ENCODE peak calls at places on chromosomes 6 and 20, in nine cellular contexts. D, E, N, R, B, M, C, J and Z are unnamed samples.

GRCh38 chr6:95119927-95120326 is 457.4 kb upstream of the MANEA start:
- DNase-seq in D (no peak), E (no peak), N (no peak), R (no peak), B (no peak), M (no peak), C (no peak), J (no peak), Z (no peak)

GRCh38 chr6:1595271-1596087 is 14.2 kb upstream of the FOXC1 start:
- DNase-seq in D (peak; percentile 56), E (no peak), N (peak; percentile 50), R (no peak), B (no peak), M (no peak), C (no peak), J (no peak), Z (no peak)

GRCh38 chr6:43971776-43972126 is 155.5 kb downstream of the MRPL14 start:
- DNase-seq in D (no peak), E (no peak), N (no peak), R (no peak), B (no peak), M (no peak), C (no peak), J (no peak), Z (no peak)

GRCh38 chr6:88045521-88046136 is 2.0 kb upstream of the SPACA1 start:
- DNase-seq in D (no peak), E (no peak), N (no peak), R (no peak), B (no peak), M (no peak), C (no peak), J (no peak), Z (no peak)

GRCh38 chr6:43778131-43778857 is 8.3 kb downstream of the VEGFA start:
- DNase-seq in D (no peak), E (no peak), N (no peak), R (no peak), B (no peak), M (no peak), C (no peak), J (no peak), Z (no peak)

GRCh38 chr20:11537032-11537431 is 380.7 kb upstream of the BTBD3 start:
- DNase-seq in D (no peak), E (no peak), N (no peak), R (no peak), B (no peak), M (no peak), C (no peak), J (no peak), Z (no peak)

GRCh38 chr6:127833336-127833735 is 67.5 kb downstream of the THEMIS start:
- DNase-seq in D (no peak), E (no peak), N (no peak), R (no peak), B (no peak), M (no peak), C (no peak), J (no peak), Z (no peak)

GRCh38 chr20:55354700-55355099 is 650.6 kb downstream of the CBLN4 start:
- DNase-seq in D (no peak), E (no peak), N (peak; percentile 1), R (no peak), B (no peak), M (no peak), C (no peak), J (no peak), Z (no peak)

GRCh38 chr20:21083825-21084325 is 22.3 kb downstream of the LINC00237 start:
- DNase-seq in D (no peak), E (no peak), N (no peak), R (no peak), B (no peak), M (no peak), C (no peak), J (no peak), Z (no peak)

GRCh38 chr6:44049989-44050871 is 77.0 kb downstream of the MRPL14 start:
- DNase-seq in D (no peak), E (no peak), N (no peak), R (no peak), B (no peak), M (no peak), C (no peak), J (no peak), Z (peak; percentile 17)

GRCh38 chr6:37483502-37483901 is 16.2 kb downstream of the CCDC167 start:
- DNase-seq in D (peak; percentile 35), E (no peak), N (no peak), R (no peak), B (no peak), M (no peak), C (no peak), J (no peak), Z (no peak)

GRCh38 chr6:7087066-7087465 is 20.7 kb upstream of the RREB1 start:
- DNase-seq in D (no peak), E (no peak), N (no peak), R (no peak), B (no peak), M (no peak), C (peak; percentile 33), J (no peak), Z (peak; percentile 25)

GRCh38 chr6:42099340-42100028 is 42.9 kb downstream of the C6orf132 start:
- DNase-seq in D (no peak), E (no peak), N (no peak), R (no peak), B (no peak), M (no peak), C (peak; percentile 78), J (peak; percentile 91), Z (peak; percentile 72)

GRCh38 chr20:10758446-10758845 is 84.6 kb upstream of the JAG1 start:
- DNase-seq in D (no peak), E (no peak), N (no peak), R (peak; percentile 17), B (no peak), M (no peak), C (peak; percentile 21), J (no peak), Z (peak; percentile 28)

GRCh38 chr20:46735436-46735835 is 26.0 kb downstream of the SLC2A10 start:
- DNase-seq in D (no peak), E (no peak), N (no peak), R (no peak), B (no peak), M (no peak), C (no peak), J (no peak), Z (no peak)

GRCh38 chr6:43948527-43949450 is 178.5 kb downstream of the MRPL14 start:
- DNase-seq in D (no peak), E (no peak), N (no peak), R (no peak), B (no peak), M (no peak), C (peak; percentile 33), J (no peak), Z (no peak)

GRCh38 chr6:138063726-138064125 is 43.5 kb downstream of the PERP start:
- DNase-seq in D (no peak), E (no peak), N (no peak), R (no peak), B (no peak), M (no peak), C (peak; percentile 6), J (no peak), Z (no peak)

GRCh38 chr6:143027058-143027457 is 33.6 kb upstream of the AIG1 start:
- DNase-seq in D (no peak), E (no peak), N (no peak), R (peak; percentile 4), B (peak; percentile 15), M (no peak), C (peak; percentile 59), J (no peak), Z (peak; percentile 57)

GRCh38 chr6:303948-304558 is 11.8 kb downstream of the DUSP22 start:
- DNase-seq in D (no peak), E (no peak), N (no peak), R (no peak), B (no peak), M (no peak), C (no peak), J (no peak), Z (no peak)

GRCh38 chr6:10578718-10579117 is 57.6 kb downstream of the GCNT2 start:
- DNase-seq in D (no peak), E (no peak), N (no peak), R (no peak), B (no peak), M (no peak), C (no peak), J (no peak), Z (no peak)

GRCh38 chr20:6055981-6056569 is 2.2 kb upstream of the LRRN4 start:
- DNase-seq in D (no peak), E (no peak), N (no peak), R (no peak), B (no peak), M (no peak), C (no peak), J (peak; percentile 79), Z (no peak)
- TF ChIP-seq CTCF in D (no peak), E (no peak), N (no peak), R (no peak), B (no peak), M (no peak), C (no peak), J (no peak), Z (no peak)

DNA sequence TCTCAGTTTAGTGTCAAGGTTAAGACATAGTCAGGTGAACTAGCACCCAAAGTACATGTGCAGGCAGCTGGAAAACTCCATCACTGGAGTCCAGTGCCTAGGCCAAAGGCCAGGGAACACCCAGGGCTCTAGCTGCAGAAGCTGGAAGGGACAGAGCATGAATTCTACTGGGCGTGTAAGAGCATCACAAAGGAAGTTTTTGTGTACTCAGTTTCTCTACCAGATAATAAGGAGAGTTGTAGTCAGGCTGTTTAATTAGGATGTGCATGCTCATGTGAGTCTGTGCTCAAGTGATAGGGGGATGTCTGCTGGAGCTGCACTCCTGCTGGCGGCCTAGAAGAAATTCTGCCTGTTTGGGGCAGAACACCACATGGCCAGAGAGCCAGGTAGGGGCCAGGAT is 8.1 kb downstream of the L3MBTL1 start:
- DNase-seq in D (no peak), E (no peak), N (no peak), R (no peak), B (no peak), M (no peak), C (no peak), J (no peak), Z (no peak)
- H3K4me3 ChIP-seq in D (no peak overlapping the region), E (no peak overlapping the region), N (peak overlapping the region; percentile 53), R (no peak overlapping the region), B (no peak overlapping the region), M (peak overlapping the region; percentile 66), C (no peak overlapping the region), J (no peak overlapping the region), Z (no peak overlapping the region)

GRCh38 chr6:111548368-111548767 is 57.3 kb downstream of the TRAF3IP2 start:
- DNase-seq in D (no peak), E (no peak), N (no peak), R (no peak), B (no peak), M (no peak), C (no peak), J (no peak), Z (no peak)
- TF ChIP-seq CTCF in D (no peak), E (no peak), N (no peak), R (no peak), B (no peak), M (no peak), C (no peak), J (no peak), Z (no peak)

DNA sequence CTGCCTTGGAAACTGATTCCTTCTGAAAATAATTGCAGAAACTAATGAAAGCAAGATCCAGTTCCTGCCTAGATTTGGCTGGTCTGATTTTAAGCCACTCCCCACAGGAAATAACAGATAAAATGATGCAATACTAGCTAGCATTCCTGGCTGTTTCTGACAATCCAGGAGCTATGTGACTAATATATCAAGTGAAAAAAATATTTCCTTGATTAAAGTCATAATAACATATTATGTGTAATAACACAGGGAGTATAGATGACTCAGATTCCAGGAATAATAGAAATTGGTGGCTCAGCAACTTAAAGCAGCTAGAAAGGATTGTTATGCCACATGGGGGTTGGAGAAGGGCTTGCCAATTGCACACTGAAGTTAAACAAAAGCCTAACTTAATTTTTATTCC is 182.7 kb upstream of the SALL4 start:
- DNase-seq in D (no peak), E (no peak), N (peak; percentile 60), R (peak; percentile 82), B (no peak), M (no peak), C (peak; percentile 97), J (no peak), Z (peak; percentile 98)
- H3K4me3 ChIP-seq in D (no peak overlapping the region), E (no peak overlapping the region), N (no peak overlapping the region), R (no peak overlapping the region), B (no peak overlapping the region), M (no peak overlapping the region), C (no peak overlapping the region), J (no peak overlapping the region), Z (no peak overlapping the region)